ENCODE peak calls at places on chromosomes 5 and 9, in four cellular contexts. One of them, this sample, is unnamed.

GRCh38 chr9:136659861-136660784 is 2.6 kb upstream of the EGFL7 start:
- DNase-seq in ureter: no peak
- DNase-seq in WERI-Rb-1: no peak
- DNase-seq in activated gamma-delta T cell treated with Interleukin-2 at 50 U/mL for 16 hours: no peak
- DNase-seq in this sample: no peak

GRCh38 chr5:116944171-116944570 is 369.5 kb upstream of the SEMA6A start:
- DNase-seq in ureter: peak
- DNase-seq in WERI-Rb-1: no peak
- DNase-seq in activated gamma-delta T cell treated with Interleukin-2 at 50 U/mL for 16 hours: no peak
- DNase-seq in this sample: no peak

GRCh38 chr5:176837707-176838115 is 27.4 kb downstream of the UNC5A start:
- DNase-seq in ureter: peak
- DNase-seq in WERI-Rb-1: no peak
- DNase-seq in activated gamma-delta T cell treated with Interleukin-2 at 50 U/mL for 16 hours: peak
- DNase-seq in this sample: peak

GRCh38 chr5:36414869-36415282 is 113.2 kb upstream of the RANBP3L start:
- DNase-seq in ureter: no peak
- DNase-seq in WERI-Rb-1: no peak
- DNase-seq in activated gamma-delta T cell treated with Interleukin-2 at 50 U/mL for 16 hours: no peak
- DNase-seq in this sample: peak

GRCh38 chr9:124812401-124813016 is 35.6 kb downstream of the OLFML2A start:
- DNase-seq in ureter: no peak
- DNase-seq in WERI-Rb-1: peak
- DNase-seq in activated gamma-delta T cell treated with Interleukin-2 at 50 U/mL for 16 hours: no peak
- DNase-seq in this sample: peak

GRCh38 chr9:93525476-93525875 is 50.9 kb upstream of the PHF2 start:
- DNase-seq in ureter: no peak
- DNase-seq in WERI-Rb-1: no peak
- DNase-seq in activated gamma-delta T cell treated with Interleukin-2 at 50 U/mL for 16 hours: no peak
- DNase-seq in this sample: no peak

GRCh38 chr5:21810737-21811316 is 1042.3 kb downstream of the CDH12 start:
- DNase-seq in ureter: no peak
- DNase-seq in WERI-Rb-1: no peak
- DNase-seq in activated gamma-delta T cell treated with Interleukin-2 at 50 U/mL for 16 hours: no peak
- DNase-seq in this sample: peak

GRCh38 chr9:94950733-94951590 is 224.5 kb downstream of the AOPEP start:
- DNase-seq in ureter: no peak
- DNase-seq in WERI-Rb-1: no peak
- DNase-seq in activated gamma-delta T cell treated with Interleukin-2 at 50 U/mL for 16 hours: no peak
- DNase-seq in this sample: no peak

GRCh38 chr5:26518065-26518464 is 520.3 kb downstream of the CDH9 start:
- DNase-seq in ureter: no peak
- DNase-seq in WERI-Rb-1: no peak
- DNase-seq in activated gamma-delta T cell treated with Interleukin-2 at 50 U/mL for 16 hours: no peak
- DNase-seq in this sample: no peak

GRCh38 chr5:140118294-140118936 is 4.5 kb downstream of the PURA start:
- DNase-seq in ureter: no peak
- DNase-seq in WERI-Rb-1: no peak
- DNase-seq in activated gamma-delta T cell treated with Interleukin-2 at 50 U/mL for 16 hours: no peak
- DNase-seq in this sample: peak

GRCh38 chr9:36193049-36193448 is 2.3 kb downstream of the CLTA start:
- DNase-seq in ureter: no peak
- DNase-seq in WERI-Rb-1: no peak
- DNase-seq in activated gamma-delta T cell treated with Interleukin-2 at 50 U/mL for 16 hours: no peak
- DNase-seq in this sample: no peak

GRCh38 chr5:40672440-40672839 is 7.3 kb upstream of the PTGER4 start:
- DNase-seq in ureter: no peak
- DNase-seq in WERI-Rb-1: no peak
- DNase-seq in activated gamma-delta T cell treated with Interleukin-2 at 50 U/mL for 16 hours: no peak
- DNase-seq in this sample: no peak

GRCh38 chr9:89530721-89531120 is 32.8 kb upstream of the SEMA4D start:
- DNase-seq in ureter: no peak
- DNase-seq in WERI-Rb-1: no peak
- DNase-seq in activated gamma-delta T cell treated with Interleukin-2 at 50 U/mL for 16 hours: no peak
- DNase-seq in this sample: no peak

GRCh38 chr5:171610686-171611085 is 174.9 kb upstream of the SMIM23 start:
- DNase-seq in ureter: no peak
- DNase-seq in WERI-Rb-1: no peak
- DNase-seq in activated gamma-delta T cell treated with Interleukin-2 at 50 U/mL for 16 hours: no peak
- DNase-seq in this sample: no peak

GRCh38 chr9:124341455-124342170 is 73.6 kb downstream of the PSMB7 start:
- DNase-seq in ureter: no peak
- DNase-seq in WERI-Rb-1: no peak
- DNase-seq in activated gamma-delta T cell treated with Interleukin-2 at 50 U/mL for 16 hours: no peak
- DNase-seq in this sample: no peak

GRCh38 chr9:25350011-25350410 is 328.2 kb downstream of the TUSC1 start:
- DNase-seq in ureter: no peak
- DNase-seq in WERI-Rb-1: no peak
- DNase-seq in activated gamma-delta T cell treated with Interleukin-2 at 50 U/mL for 16 hours: no peak
- DNase-seq in this sample: peak

GRCh38 chr5:9279779-9280178 is 266.1 kb downstream of the SEMA5A start:
- DNase-seq in ureter: no peak
- DNase-seq in WERI-Rb-1: no peak
- DNase-seq in activated gamma-delta T cell treated with Interleukin-2 at 50 U/mL for 16 hours: no peak
- DNase-seq in this sample: no peak

GRCh38 chr5:147782053-147783028 is at the start of gene JAKMIP2:
- DNase-seq in ureter: peak
- DNase-seq in WERI-Rb-1: peak
- DNase-seq in activated gamma-delta T cell treated with Interleukin-2 at 50 U/mL for 16 hours: peak
- DNase-seq in this sample: peak

GRCh38 chr9:122347348-122348287 is 23.2 kb upstream of the PTGS1 start:
- DNase-seq in ureter: no peak
- DNase-seq in WERI-Rb-1: no peak
- DNase-seq in activated gamma-delta T cell treated with Interleukin-2 at 50 U/mL for 16 hours: no peak
- DNase-seq in this sample: peak

GRCh38 chr5:135173662-135174290 is 139.7 kb upstream of the PITX1 start:
- DNase-seq in ureter: no peak
- DNase-seq in WERI-Rb-1: peak
- DNase-seq in activated gamma-delta T cell treated with Interleukin-2 at 50 U/mL for 16 hours: no peak
- DNase-seq in this sample: no peak

GRCh38 chr5:56514246-56514645 is 281.1 kb upstream of the ANKRD55 start:
- DNase-seq in ureter: no peak
- DNase-seq in WERI-Rb-1: peak
- DNase-seq in activated gamma-delta T cell treated with Interleukin-2 at 50 U/mL for 16 hours: no peak
- DNase-seq in this sample: no peak

GRCh38 chr9:127770905-127771569 is 7.4 kb downstream of the SH2D3C start:
- DNase-seq in ureter: peak
- DNase-seq in WERI-Rb-1: peak
- DNase-seq in activated gamma-delta T cell treated with Interleukin-2 at 50 U/mL for 16 hours: peak
- DNase-seq in this sample: peak

GRCh38 chr5:453725-454481 is 10.9 kb downstream of the EXOC3 start:
- DNase-seq in ureter: no peak
- DNase-seq in WERI-Rb-1: peak
- DNase-seq in activated gamma-delta T cell treated with Interleukin-2 at 50 U/mL for 16 hours: no peak
- DNase-seq in this sample: no peak

GRCh38 chr5:612498-613424 is 621 bp downstream of the CEP72 start:
- DNase-seq in ureter: peak
- DNase-seq in WERI-Rb-1: peak
- DNase-seq in activated gamma-delta T cell treated with Interleukin-2 at 50 U/mL for 16 hours: no peak
- DNase-seq in this sample: peak